ENCODE peak calls at places on chromosomes 2 and 18, in four cellular contexts. One of them, this sample, is unnamed.

GRCh38 chr18:27363918-27364317 is 178.8 kb upstream of the CHST9 start:
- DNase-seq in HCT116: no peak
- DNase-seq in MM.1S: no peak
- DNase-seq in colonic mucosa: no peak
- DNase-seq in this sample: no peak

GRCh38 chr2:66673286-66673685 is 238.4 kb downstream of the MEIS1 start:
- DNase-seq in MM.1S: no peak
- DNase-seq in colonic mucosa: no peak
- DNase-seq in HCT116: no peak
- DNase-seq in this sample: no peak

GRCh38 chr2:120791961-120792295 is 56.3 kb downstream of the GLI2 start:
- DNase-seq in MM.1S: no peak
- DNase-seq in HCT116: peak; percentile 66
- DNase-seq in colonic mucosa: no peak
- DNase-seq in this sample: no peak

GRCh38 chr2:229852565-229852964 is 69.2 kb downstream of the TRIP12 start:
- DNase-seq in colonic mucosa: no peak
- DNase-seq in HCT116: no peak
- DNase-seq in MM.1S: peak; percentile 60
- DNase-seq in this sample: peak; percentile 72

GRCh38 chr2:106789185-106789584 is 96.8 kb downstream of the ST6GAL2 start:
- DNase-seq in colonic mucosa: no peak
- DNase-seq in MM.1S: no peak
- DNase-seq in HCT116: no peak
- DNase-seq in this sample: no peak

GRCh38 chr2:194087569-194087968 is 1569.5 kb upstream of the SLC39A10 start:
- DNase-seq in MM.1S: no peak
- DNase-seq in HCT116: no peak
- DNase-seq in colonic mucosa: no peak
- DNase-seq in this sample: no peak

GRCh38 chr2:164735309-164735919 is 106.2 kb downstream of the COBLL1 start:
- DNase-seq in HCT116: no peak
- DNase-seq in MM.1S: peak; percentile 14
- DNase-seq in colonic mucosa: no peak
- DNase-seq in this sample: no peak

GRCh38 chr2:98654702-98655488 is 46.5 kb downstream of the UNC50 start:
- DNase-seq in HCT116: no peak
- DNase-seq in MM.1S: no peak
- DNase-seq in colonic mucosa: no peak
- DNase-seq in this sample: no peak

GRCh38 chr18:11149441-11150270 is at the start of gene PIEZO2:
- DNase-seq in colonic mucosa: peak; percentile 69
- DNase-seq in MM.1S: no peak
- DNase-seq in HCT116: no peak
- DNase-seq in this sample: peak; percentile 87

GRCh38 chr2:180931841-180932240 is 48.6 kb upstream of the UBE2E3 start:
- DNase-seq in HCT116: no peak
- DNase-seq in colonic mucosa: no peak
- DNase-seq in MM.1S: no peak
- DNase-seq in this sample: no peak

GRCh38 chr2:32061973-32062861 is 1.1 kb upstream of the SPAST start:
- DNase-seq in colonic mucosa: peak; percentile 66
- DNase-seq in MM.1S: peak; percentile 11
- DNase-seq in HCT116: no peak
- DNase-seq in this sample: peak; percentile 71

GRCh38 chr2:225797394-225797793 is 397.9 kb downstream of the NYAP2 start:
- DNase-seq in colonic mucosa: no peak
- DNase-seq in MM.1S: no peak
- DNase-seq in HCT116: no peak
- DNase-seq in this sample: no peak

GRCh38 chr18:40413160-40413559 is 1541.9 kb upstream of the PIK3C3 start:
- DNase-seq in colonic mucosa: peak; percentile 24
- DNase-seq in MM.1S: no peak
- DNase-seq in HCT116: no peak
- DNase-seq in this sample: no peak

GRCh38 chr18:45976581-45977373 is 9.6 kb upstream of the EPG5 start:
- DNase-seq in MM.1S: no peak
- DNase-seq in HCT116: no peak
- DNase-seq in colonic mucosa: no peak
- DNase-seq in this sample: no peak

GRCh38 chr18:13520306-13520705 is 206.1 kb downstream of the FAM210A start:
- DNase-seq in colonic mucosa: no peak
- DNase-seq in MM.1S: no peak
- DNase-seq in HCT116: no peak
- DNase-seq in this sample: peak; percentile 82

GRCh38 chr2:223647258-223647952 is 45.2 kb upstream of the SCG2 start:
- DNase-seq in MM.1S: peak; percentile 80
- DNase-seq in colonic mucosa: no peak
- DNase-seq in HCT116: no peak
- DNase-seq in this sample: no peak

GRCh38 chr2:197502201-197502600 is 2.0 kb downstream of the HSPE1 start:
- DNase-seq in MM.1S: no peak
- DNase-seq in HCT116: no peak
- DNase-seq in colonic mucosa: no peak
- DNase-seq in this sample: no peak

GRCh38 chr2:11502740-11503292 is 31.0 kb upstream of the GREB1 start:
- DNase-seq in colonic mucosa: no peak
- DNase-seq in HCT116: peak; percentile 13
- DNase-seq in MM.1S: no peak
- DNase-seq in this sample: no peak

GRCh38 chr2:226403360-226403759 is 396.3 kb downstream of the IRS1 start:
- DNase-seq in MM.1S: no peak
- DNase-seq in HCT116: no peak
- DNase-seq in colonic mucosa: no peak
- DNase-seq in this sample: no peak

GRCh38 chr2:234044157-234044556 is 6.3 kb upstream of the SPP2 start:
- DNase-seq in colonic mucosa: no peak
- DNase-seq in HCT116: peak; percentile 18
- DNase-seq in MM.1S: no peak
- DNase-seq in this sample: no peak

GRCh38 chr2:215660687-215661086 is 224.8 kb upstream of the FN1 start:
- DNase-seq in HCT116: no peak
- DNase-seq in MM.1S: no peak
- DNase-seq in colonic mucosa: no peak
- DNase-seq in this sample: no peak

GRCh38 chr2:216721141-216721540 is 25.8 kb upstream of the IGFBP5 start:
- DNase-seq in colonic mucosa: no peak
- DNase-seq in MM.1S: no peak
- DNase-seq in HCT116: no peak
- DNase-seq in this sample: no peak

GRCh38 chr2:226661789-226662545 is 137.7 kb downstream of the IRS1 start:
- DNase-seq in MM.1S: no peak
- DNase-seq in colonic mucosa: no peak
- DNase-seq in HCT116: peak; percentile 88
- DNase-seq in this sample: peak; percentile 56

GRCh38 chr2:33442528-33443069 is 33.9 kb upstream of the RASGRP3 start:
- DNase-seq in HCT116: no peak
- DNase-seq in colonic mucosa: no peak
- DNase-seq in MM.1S: no peak
- DNase-seq in this sample: no peak

GRCh38 chr2:72115361-72116080 is 32.1 kb downstream of the CYP26B1 start:
- DNase-seq in HCT116: peak; percentile 68
- DNase-seq in colonic mucosa: peak; percentile 17
- DNase-seq in MM.1S: no peak
- DNase-seq in this sample: peak; percentile 86

GRCh38 chr2:235088608-235089020 is 136.8 kb downstream of the SH3BP4 start:
- DNase-seq in MM.1S: no peak
- DNase-seq in colonic mucosa: no peak
- DNase-seq in HCT116: no peak
- DNase-seq in this sample: no peak

GRCh38 chr2:23400703-23401102 is 15.7 kb downstream of the KLHL29 start:
- DNase-seq in MM.1S: no peak
- DNase-seq in HCT116: no peak
- DNase-seq in colonic mucosa: no peak
- DNase-seq in this sample: no peak

GRCh38 chr18:61335737-61336555 is 2.7 kb downstream of the CDH20 start:
- DNase-seq in colonic mucosa: no peak
- DNase-seq in HCT116: no peak
- DNase-seq in MM.1S: no peak
- DNase-seq in this sample: no peak

GRCh38 chr18:61334951-61335736 is 1.9 kb downstream of the CDH20 start:
- DNase-seq in HCT116: no peak
- DNase-seq in MM.1S: no peak
- DNase-seq in colonic mucosa: no peak
- DNase-seq in this sample: no peak

GRCh38 chr18:61334491-61334850 is 1.2 kb downstream of the CDH20 start:
- DNase-seq in MM.1S: no peak
- DNase-seq in HCT116: no peak
- DNase-seq in colonic mucosa: no peak
- DNase-seq in this sample: no peak

GRCh38 chr18:61333271-61333745 is at the start of gene CDH20:
- DNase-seq in colonic mucosa: no peak
- DNase-seq in HCT116: no peak
- DNase-seq in MM.1S: no peak
- DNase-seq in this sample: no peak

GRCh38 chr18:61333746-61334490 is 688 bp downstream of the CDH20 start:
- DNase-seq in MM.1S: no peak
- DNase-seq in HCT116: no peak
- DNase-seq in colonic mucosa: no peak
- DNase-seq in this sample: no peak
- H3K27ac ChIP-seq in MM.1S: no peak overlapping the region
- H3K27ac ChIP-seq in HCT116: no peak overlapping the region
- H3K27ac ChIP-seq in colonic mucosa: no peak overlapping the region
- H3K27ac ChIP-seq in this sample: no peak overlapping the region

DNA sequence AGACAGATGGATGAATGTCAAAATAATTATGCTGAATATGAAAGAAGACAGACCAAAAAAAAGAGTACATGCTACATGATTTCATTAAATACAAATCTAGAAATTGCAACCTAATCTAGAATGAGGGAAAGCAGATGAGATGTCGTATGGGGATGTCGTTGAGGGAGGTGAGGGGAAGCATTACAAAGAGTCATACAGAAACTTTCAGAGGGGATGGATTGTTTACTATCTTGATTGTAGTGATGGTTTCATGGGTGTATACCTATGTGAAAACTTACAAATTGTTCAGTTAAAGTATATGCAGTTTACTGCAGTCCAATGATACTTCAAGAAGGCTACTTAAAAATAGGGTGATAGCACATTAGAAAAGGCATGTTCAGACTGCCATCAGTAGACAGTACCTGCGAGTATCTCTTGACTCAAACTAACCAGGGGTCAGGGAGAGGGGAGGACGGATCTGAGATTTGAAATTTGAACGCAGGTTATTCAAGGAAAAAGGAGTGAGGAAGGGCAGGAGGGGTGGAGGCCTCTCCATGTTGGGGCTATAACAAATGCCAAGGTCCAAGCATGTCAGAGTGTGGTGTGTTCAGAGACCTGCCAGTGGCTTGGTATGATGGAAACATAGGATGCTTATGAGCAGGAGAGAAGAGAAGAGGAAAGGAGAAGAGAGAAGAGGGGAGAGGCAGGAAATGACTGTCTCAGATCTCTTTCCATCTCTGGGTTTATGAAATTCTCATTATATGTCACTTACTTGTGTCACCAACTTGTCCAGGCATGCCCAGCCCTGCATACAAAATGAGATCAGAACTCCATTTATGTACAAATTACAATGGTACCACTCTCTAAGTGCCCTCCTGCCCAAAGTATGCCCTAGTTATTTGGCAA is 257.3 kb upstream of the CXCR4 start:
- DNase-seq in HCT116: no peak
- DNase-seq in colonic mucosa: no peak
- DNase-seq in MM.1S: no peak
- DNase-seq in this sample: no peak
- H3K27me3 ChIP-seq in HCT116: no peaks in the 10 kb centered on the region
- H3K27me3 ChIP-seq in colonic mucosa: no peaks in the 10 kb centered on the region
- H3K27me3 ChIP-seq in MM.1S: no peaks in the 10 kb centered on the region
- H3K27me3 ChIP-seq in this sample: no peaks in the 10 kb centered on the region

GRCh38 chr2:43986600-43986999 is 9.2 kb downstream of the LRPPRC start:
- DNase-seq in HCT116: no peak
- DNase-seq in MM.1S: no peak
- DNase-seq in colonic mucosa: no peak
- DNase-seq in this sample: no peak

GRCh38 chr2:43989549-43989948 is 6.2 kb downstream of the LRPPRC start:
- DNase-seq in colonic mucosa: no peak
- DNase-seq in MM.1S: no peak
- DNase-seq in HCT116: no peak
- DNase-seq in this sample: no peak

GRCh38 chr2:43980902-43981301 is 14.9 kb downstream of the LRPPRC start:
- DNase-seq in colonic mucosa: no peak
- DNase-seq in MM.1S: no peak
- DNase-seq in HCT116: no peak
- DNase-seq in this sample: no peak

GRCh38 chr2:43985359-43985758 is 10.4 kb downstream of the LRPPRC start:
- DNase-seq in HCT116: peak; percentile 13
- DNase-seq in colonic mucosa: no peak
- DNase-seq in MM.1S: no peak
- DNase-seq in this sample: no peak

GRCh38 chr2:43984533-43984932 is 11.3 kb downstream of the LRPPRC start:
- DNase-seq in HCT116: no peak
- DNase-seq in MM.1S: no peak
- DNase-seq in colonic mucosa: no peak
- DNase-seq in this sample: no peak
- H3K4me1 ChIP-seq in HCT116: no peaks in the 10 kb centered on the region
- H3K4me1 ChIP-seq in MM.1S: no peaks in the 10 kb centered on the region
- H3K4me1 ChIP-seq in colonic mucosa: no peaks in the 10 kb centered on the region
- H3K4me1 ChIP-seq in this sample: no peaks in the 10 kb centered on the region

DNA sequence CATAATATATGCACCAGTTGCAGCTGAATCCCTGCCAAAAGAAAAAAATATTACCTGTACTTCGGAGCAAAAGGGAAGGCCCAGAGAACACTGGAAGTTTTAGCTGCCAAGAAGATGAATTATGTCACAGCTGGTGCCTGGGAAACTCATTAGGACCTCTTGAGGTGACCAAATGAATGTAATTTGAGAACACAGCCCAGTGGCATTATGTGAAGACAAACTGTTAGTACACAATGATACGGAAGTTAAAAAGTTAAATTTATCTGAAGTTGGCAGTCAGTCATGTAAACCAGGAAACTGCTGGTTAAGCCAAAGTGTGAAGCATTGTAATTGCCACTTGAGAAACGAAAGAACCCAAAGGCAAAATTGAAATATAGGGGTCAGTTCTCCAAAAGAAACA is 80.7 kb downstream of the EML4 start:
- DNase-seq in colonic mucosa: peak; percentile 59
- DNase-seq in HCT116: no peak
- DNase-seq in MM.1S: no peak
- DNase-seq in this sample: no peak
- H3K27ac ChIP-seq in colonic mucosa: peak overlapping the region; percentile 57
- H3K27ac ChIP-seq in HCT116: no peak overlapping the region
- H3K27ac ChIP-seq in MM.1S: no peak overlapping the region
- H3K27ac ChIP-seq in this sample: no peak overlapping the region